ENCODE peak calls at places on chromosomes 5 and 9, in eight cellular contexts. N is CD4-positive, CD25-positive, alpha-beta regulatory T cell; A is activated T-cell treated with anti-CD3 and anti-CD28 coated beads, Interleukin-2, amount 50 U/mL, for 24 hours; E is WERI-Rb-1; Q is HCT116; B is stimulated activated CD4-positive, alpha-beta T cell treated with anti-CD3 and anti-CD28 coated beads, Interleukin-1b, Interleukin-23, amount 100 ng/mL, for 1 hour; T is dermis microvascular lymphatic vessel endothelial cell; W is AG09309. D is an unnamed sample.

GRCh38 chr5:26205146-26205545 is 833.2 kb downstream of the CDH9 start:
- DNase-seq in N (no peak), A (no peak), E (no peak), Q (no peak), B (no peak), T (no peak), W (no peak), D (no peak)

GRCh38 chr5:35518104-35518503 is 99.6 kb upstream of the SPEF2 start:
- DNase-seq in N (no peak), A (no peak), E (no peak), Q (no peak), B (no peak), T (no peak), W (no peak), D (no peak)

GRCh38 chr5:178237431-178238312 is 5.1 kb upstream of the PHYKPL start:
- DNase-seq in N (no peak), A (no peak), E (no peak), Q (no peak), B (no peak), T (no peak), W (no peak), D (no peak)

GRCh38 chr9:13274901-13275641 is 4.4 kb downstream of the MPDZ start:
- DNase-seq in N (no peak), A (no peak), E (no peak), Q (no peak), B (no peak), T (no peak), W (no peak), D (no peak)

GRCh38 chr5:159616967-159617366 is 286.7 kb upstream of the IL12B start:
- DNase-seq in N (no peak), A (no peak), E (no peak), Q (no peak), B (no peak), T (no peak), W (peak), D (no peak)

GRCh38 chr5:75325242-75325641 is 11.8 kb upstream of the HMGCR start:
- DNase-seq in N (no peak), A (no peak), E (no peak), Q (no peak), B (no peak), T (no peak), W (no peak), D (no peak)

GRCh38 chr5:163339148-163339547 is 98.2 kb upstream of the CCNG1 start:
- DNase-seq in N (no peak), A (no peak), E (no peak), Q (no peak), B (no peak), T (no peak), W (no peak), D (no peak)

GRCh38 chr9:107249131-107249533 is 33.9 kb upstream of the RAD23B start:
- DNase-seq in N (no peak), A (no peak), E (no peak), Q (no peak), B (no peak), T (no peak), W (no peak), D (no peak)